ENCODE peak calls at places on chromosomes 4 and X, in four cellular contexts. One of them, this sample, is unnamed.

GRCh38 chrX:114675365-114675764 is 91.5 kb downstream of the HTR2C start:
- DNase-seq in GM12891: no peak
- DNase-seq in K562: no peak
- DNase-seq in GM12878: no peak
- DNase-seq in this sample: no peak

GRCh38 chr4:187491959-187492358 is 503.6 kb upstream of the ZFP42 start:
- DNase-seq in GM12891: no peak
- DNase-seq in GM12878: no peak
- DNase-seq in K562: no peak
- DNase-seq in this sample: no peak

GRCh38 chr4:53563824-53564223 is 27.5 kb downstream of the LNX1 start:
- DNase-seq in GM12878: peak
- DNase-seq in K562: no peak
- DNase-seq in GM12891: no peak
- DNase-seq in this sample: no peak

GRCh38 chrX:114626323-114626722 is 42.4 kb downstream of the HTR2C start:
- DNase-seq in GM12878: no peak
- DNase-seq in GM12891: no peak
- DNase-seq in K562: peak
- DNase-seq in this sample: no peak

GRCh38 chr4:67201334-67201733 is 344.0 kb downstream of the CENPC start:
- DNase-seq in GM12878: no peak
- DNase-seq in K562: no peak
- DNase-seq in GM12891: no peak
- DNase-seq in this sample: no peak

GRCh38 chr4:103996059-103996458 is 276.3 kb upstream of the TACR3 start:
- DNase-seq in K562: no peak
- DNase-seq in GM12878: no peak
- DNase-seq in GM12891: no peak
- DNase-seq in this sample: no peak

GRCh38 chr4:106186201-106186600 is 129.8 kb downstream of the TBCK start:
- DNase-seq in K562: no peak
- DNase-seq in GM12878: no peak
- DNase-seq in GM12891: no peak
- DNase-seq in this sample: no peak

GRCh38 chr4:156475322-156475721 is 496.3 kb downstream of the PDGFC start:
- DNase-seq in GM12891: no peak
- DNase-seq in K562: no peak
- DNase-seq in GM12878: no peak
- DNase-seq in this sample: no peak

GRCh38 chr4:81826336-81826735 is 354.6 kb upstream of the RASGEF1B start:
- DNase-seq in K562: no peak
- DNase-seq in GM12891: no peak
- DNase-seq in GM12878: no peak
- DNase-seq in this sample: no peak

DNA sequence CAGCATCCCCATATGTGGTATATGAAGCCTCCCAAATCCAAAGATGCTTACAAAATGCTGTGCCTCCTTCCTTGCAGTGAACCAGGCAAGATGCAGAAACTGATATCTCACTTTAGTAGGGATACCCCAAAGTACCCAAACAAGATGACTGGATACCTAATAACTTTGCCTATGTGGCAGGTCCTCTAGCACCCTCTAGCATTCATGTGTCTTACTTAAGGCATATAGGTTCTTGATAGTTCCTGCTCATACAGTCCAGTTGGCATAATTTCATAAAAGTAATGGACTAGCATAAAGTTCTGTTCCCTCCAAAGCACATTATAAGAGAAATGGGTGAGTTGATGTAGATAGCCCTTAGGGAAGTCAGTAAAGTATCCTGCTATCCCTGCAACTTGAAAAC is 36.8 kb upstream of the SPP1 start:
- DNase-seq in K562: no peak
- DNase-seq in GM12891: no peak
- DNase-seq in GM12878: no peak
- DNase-seq in this sample: no peak
- TF ChIP-seq SPI1 in K562: no peak
- TF ChIP-seq SPI1 in GM12891: no peak
- TF ChIP-seq SPI1 in GM12878: no peak
- TF ChIP-seq SPI1 in this sample: no peak

GRCh38 chr4:183186803-183187202 is 87.7 kb downstream of the WWC2 start:
- DNase-seq in GM12891: no peak
- DNase-seq in K562: no peak
- DNase-seq in GM12878: no peak
- DNase-seq in this sample: no peak
- TF ChIP-seq SPI1 in GM12891: no peak
- TF ChIP-seq SPI1 in K562: no peak
- TF ChIP-seq SPI1 in GM12878: no peak
- TF ChIP-seq SPI1 in this sample: no peak

GRCh38 chr4:15920723-15921591 is 17.6 kb downstream of the FGFBP1 start:
- DNase-seq in K562: no peak
- DNase-seq in GM12891: no peak
- DNase-seq in GM12878: no peak
- DNase-seq in this sample: no peak
- TF ChIP-seq SPI1 in K562: no peak
- TF ChIP-seq SPI1 in GM12891: no peak
- TF ChIP-seq SPI1 in GM12878: no peak
- TF ChIP-seq SPI1 in this sample: no peak

GRCh38 chr4:151887151-151887815 is 126.5 kb upstream of the GATB start:
- DNase-seq in K562: no peak
- DNase-seq in GM12891: no peak
- DNase-seq in GM12878: peak
- DNase-seq in this sample: peak
- TF ChIP-seq SPI1 in K562: no peak
- TF ChIP-seq SPI1 in GM12891: peak
- TF ChIP-seq SPI1 in GM12878: peak
- TF ChIP-seq SPI1 in this sample: peak

GRCh38 chr4:56077676-56078075 is 128.9 kb downstream of the CEP135 start:
- DNase-seq in GM12878: no peak
- DNase-seq in GM12891: no peak
- DNase-seq in K562: no peak
- DNase-seq in this sample: no peak
- TF ChIP-seq SPI1 in GM12878: no peak
- TF ChIP-seq SPI1 in GM12891: no peak
- TF ChIP-seq SPI1 in K562: no peak
- TF ChIP-seq SPI1 in this sample: no peak

GRCh38 chr4:95949136-95949765 is 109.4 kb downstream of the PDHA2 start:
- DNase-seq in GM12891: no peak
- DNase-seq in K562: no peak
- DNase-seq in GM12878: no peak
- DNase-seq in this sample: no peak
- TF ChIP-seq SPI1 in GM12891: no peak
- TF ChIP-seq SPI1 in K562: no peak
- TF ChIP-seq SPI1 in GM12878: no peak
- TF ChIP-seq SPI1 in this sample: no peak

GRCh38 chr4:11436673-11437072 is 8.0 kb upstream of the HS3ST1 start:
- DNase-seq in GM12891: no peak
- DNase-seq in K562: no peak
- DNase-seq in GM12878: no peak
- DNase-seq in this sample: no peak
- TF ChIP-seq SPI1 in GM12891: no peak
- TF ChIP-seq SPI1 in K562: no peak
- TF ChIP-seq SPI1 in GM12878: no peak
- TF ChIP-seq SPI1 in this sample: no peak

DNA sequence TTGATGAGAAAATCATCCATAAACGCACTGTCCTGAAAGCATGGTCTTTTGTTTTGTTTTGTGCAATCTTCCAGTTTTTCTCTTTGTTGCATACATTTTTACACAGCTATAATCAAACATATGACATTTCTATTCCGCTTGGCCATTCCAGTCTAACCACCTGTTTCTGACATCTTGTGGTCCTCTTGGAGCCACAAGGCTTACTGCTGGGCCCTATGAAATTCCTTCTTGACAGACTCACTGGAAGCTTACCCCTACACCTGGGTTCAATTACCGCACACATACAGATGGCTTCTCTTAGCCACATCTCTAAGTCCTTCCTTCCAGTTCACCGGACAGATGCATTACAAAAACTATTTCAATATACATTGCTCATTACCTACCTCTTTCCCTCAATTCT is 72.4 kb downstream of the PAPSS1 start:
- DNase-seq in K562: no peak
- DNase-seq in GM12878: no peak
- DNase-seq in GM12891: no peak
- DNase-seq in this sample: no peak
- TF ChIP-seq SPI1 in K562: no peak
- TF ChIP-seq SPI1 in GM12878: no peak
- TF ChIP-seq SPI1 in GM12891: no peak
- TF ChIP-seq SPI1 in this sample: no peak

This sample was measured in HL-60.